ENCODE peak calls at places on chromosomes 3 and 15, in ten cellular contexts. One of them, this sample, is unnamed.

GRCh38 chr15:69755571-69756310 is 303.1 kb downstream of the RPLP1 start:
- ATAC-seq in HCT116: no peak
- ATAC-seq in IMR-90: no peak
- ATAC-seq in body of pancreas: no peak
- ATAC-seq in heart left ventricle: no peak
- ATAC-seq in upper lobe of left lung: no peak
- ATAC-seq in right lobe of liver: no peak
- ATAC-seq in K562: no peak
- ATAC-seq in A549: no peak
- ATAC-seq in GM12878: peak
- ATAC-seq in this sample: no peak

GRCh38 chr3:58387650-58388546 is 45.7 kb downstream of the PDHB start:
- ATAC-seq in upper lobe of left lung: no peak
- ATAC-seq in A549: no peak
- ATAC-seq in right lobe of liver: peak
- ATAC-seq in IMR-90: no peak
- ATAC-seq in HCT116: no peak
- ATAC-seq in GM12878: no peak
- ATAC-seq in K562: no peak
- ATAC-seq in body of pancreas: no peak
- ATAC-seq in heart left ventricle: peak
- ATAC-seq in this sample: no peak

GRCh38 chr3:187858086-187858485 is 112.8 kb upstream of the BCL6 start:
- ATAC-seq in A549: no peak
- ATAC-seq in heart left ventricle: peak
- ATAC-seq in right lobe of liver: no peak
- ATAC-seq in upper lobe of left lung: no peak
- ATAC-seq in body of pancreas: no peak
- ATAC-seq in HCT116: no peak
- ATAC-seq in K562: no peak
- ATAC-seq in GM12878: no peak
- ATAC-seq in IMR-90: no peak
- ATAC-seq in this sample: no peak

GRCh38 chr3:67692621-67693020 is 38.2 kb upstream of the SUCLG2 start:
- ATAC-seq in body of pancreas: no peak
- ATAC-seq in GM12878: no peak
- ATAC-seq in HCT116: no peak
- ATAC-seq in upper lobe of left lung: no peak
- ATAC-seq in K562: no peak
- ATAC-seq in A549: no peak
- ATAC-seq in right lobe of liver: no peak
- ATAC-seq in IMR-90: peak
- ATAC-seq in heart left ventricle: no peak
- ATAC-seq in this sample: no peak

GRCh38 chr3:113514265-113514769 is 639 bp downstream of the SPICE1 start:
- ATAC-seq in HCT116: no peak
- ATAC-seq in body of pancreas: peak
- ATAC-seq in K562: peak
- ATAC-seq in upper lobe of left lung: no peak
- ATAC-seq in IMR-90: peak
- ATAC-seq in right lobe of liver: peak
- ATAC-seq in heart left ventricle: peak
- ATAC-seq in A549: no peak
- ATAC-seq in GM12878: peak
- ATAC-seq in this sample: peak

GRCh38 chr3:139534992-139535879 is 4.3 kb downstream of the RBP1 start:
- ATAC-seq in heart left ventricle: peak
- ATAC-seq in HCT116: peak
- ATAC-seq in right lobe of liver: peak
- ATAC-seq in IMR-90: peak
- ATAC-seq in body of pancreas: peak
- ATAC-seq in A549: no peak
- ATAC-seq in upper lobe of left lung: peak
- ATAC-seq in K562: peak
- ATAC-seq in GM12878: peak
- ATAC-seq in this sample: peak

GRCh38 chr3:196169836-196170240 is 41.4 kb downstream of the ZDHHC19 start:
- ATAC-seq in right lobe of liver: no peak
- ATAC-seq in A549: no peak
- ATAC-seq in K562: peak
- ATAC-seq in HCT116: no peak
- ATAC-seq in upper lobe of left lung: peak
- ATAC-seq in IMR-90: no peak
- ATAC-seq in body of pancreas: no peak
- ATAC-seq in GM12878: peak
- ATAC-seq in heart left ventricle: no peak
- ATAC-seq in this sample: no peak

GRCh38 chr3:100185847-100186246 is 71.5 kb upstream of the FILIP1L start:
- ATAC-seq in IMR-90: no peak
- ATAC-seq in right lobe of liver: no peak
- ATAC-seq in GM12878: no peak
- ATAC-seq in HCT116: peak
- ATAC-seq in body of pancreas: no peak
- ATAC-seq in upper lobe of left lung: no peak
- ATAC-seq in A549: peak
- ATAC-seq in heart left ventricle: peak
- ATAC-seq in K562: no peak
- ATAC-seq in this sample: no peak

GRCh38 chr3:10977864-10978510 is 14.6 kb upstream of the SLC6A1 start:
- ATAC-seq in body of pancreas: no peak
- ATAC-seq in heart left ventricle: no peak
- ATAC-seq in upper lobe of left lung: no peak
- ATAC-seq in right lobe of liver: no peak
- ATAC-seq in HCT116: no peak
- ATAC-seq in GM12878: no peak
- ATAC-seq in IMR-90: peak
- ATAC-seq in A549: no peak
- ATAC-seq in K562: no peak
- ATAC-seq in this sample: no peak

GRCh38 chr15:97904196-97904572 is 56.3 kb upstream of the ARRDC4 start:
- ATAC-seq in upper lobe of left lung: peak
- ATAC-seq in body of pancreas: peak
- ATAC-seq in IMR-90: peak
- ATAC-seq in A549: peak
- ATAC-seq in GM12878: no peak
- ATAC-seq in K562: peak
- ATAC-seq in HCT116: peak
- ATAC-seq in heart left ventricle: peak
- ATAC-seq in right lobe of liver: peak
- ATAC-seq in this sample: peak
- TF ChIP-seq POLR2A in upper lobe of left lung: no peak
- TF ChIP-seq POLR2A in body of pancreas: no peak
- TF ChIP-seq POLR2A in IMR-90: no peak
- TF ChIP-seq POLR2A in A549: no peak
- TF ChIP-seq POLR2A in GM12878: no peak
- TF ChIP-seq POLR2A in K562: no peak
- TF ChIP-seq POLR2A in HCT116: no peak
- TF ChIP-seq POLR2A in heart left ventricle: no peak
- TF ChIP-seq POLR2A in right lobe of liver: no peak
- TF ChIP-seq POLR2A in this sample: no peak

GRCh38 chr3:184230081-184230602 is 757 bp downstream of the VWA5B2 start:
- ATAC-seq in IMR-90: no peak
- ATAC-seq in GM12878: peak
- ATAC-seq in K562: peak
- ATAC-seq in HCT116: no peak
- ATAC-seq in A549: no peak
- ATAC-seq in heart left ventricle: no peak
- ATAC-seq in body of pancreas: peak
- ATAC-seq in upper lobe of left lung: no peak
- ATAC-seq in right lobe of liver: peak
- ATAC-seq in this sample: no peak

GRCh38 chr3:184227481-184227935 is 1.9 kb upstream of the VWA5B2 start:
- ATAC-seq in K562: peak
- ATAC-seq in heart left ventricle: peak
- ATAC-seq in upper lobe of left lung: no peak
- ATAC-seq in A549: no peak
- ATAC-seq in GM12878: peak
- ATAC-seq in HCT116: peak
- ATAC-seq in IMR-90: peak
- ATAC-seq in right lobe of liver: peak
- ATAC-seq in body of pancreas: no peak
- ATAC-seq in this sample: no peak

GRCh38 chr3:184228376-184229137 is 828 bp upstream of the VWA5B2 start:
- ATAC-seq in right lobe of liver: no peak
- ATAC-seq in A549: no peak
- ATAC-seq in heart left ventricle: no peak
- ATAC-seq in IMR-90: no peak
- ATAC-seq in HCT116: no peak
- ATAC-seq in upper lobe of left lung: no peak
- ATAC-seq in body of pancreas: no peak
- ATAC-seq in GM12878: no peak
- ATAC-seq in K562: no peak
- ATAC-seq in this sample: no peak

GRCh38 chr3:184230603-184231528 is 1.5 kb downstream of the VWA5B2 start:
- ATAC-seq in GM12878: no peak
- ATAC-seq in IMR-90: peak
- ATAC-seq in upper lobe of left lung: no peak
- ATAC-seq in right lobe of liver: no peak
- ATAC-seq in A549: no peak
- ATAC-seq in K562: no peak
- ATAC-seq in body of pancreas: peak
- ATAC-seq in HCT116: no peak
- ATAC-seq in heart left ventricle: no peak
- ATAC-seq in this sample: no peak

GRCh38 chr3:184229424-184230080 is at the start of gene VWA5B2:
- ATAC-seq in heart left ventricle: peak
- ATAC-seq in IMR-90: peak
- ATAC-seq in upper lobe of left lung: peak
- ATAC-seq in GM12878: peak
- ATAC-seq in HCT116: peak
- ATAC-seq in A549: peak
- ATAC-seq in body of pancreas: peak
- ATAC-seq in right lobe of liver: peak
- ATAC-seq in K562: peak
- ATAC-seq in this sample: peak
- TF ChIP-seq POLR2A in heart left ventricle: no peak
- TF ChIP-seq POLR2A in IMR-90: no peak
- TF ChIP-seq POLR2A in upper lobe of left lung: no peak
- TF ChIP-seq POLR2A in GM12878: no peak
- TF ChIP-seq POLR2A in HCT116: peak
- TF ChIP-seq POLR2A in A549: no peak
- TF ChIP-seq POLR2A in body of pancreas: peak
- TF ChIP-seq POLR2A in right lobe of liver: no peak
- TF ChIP-seq POLR2A in K562: no peak
- TF ChIP-seq POLR2A in this sample: no peak

DNA sequence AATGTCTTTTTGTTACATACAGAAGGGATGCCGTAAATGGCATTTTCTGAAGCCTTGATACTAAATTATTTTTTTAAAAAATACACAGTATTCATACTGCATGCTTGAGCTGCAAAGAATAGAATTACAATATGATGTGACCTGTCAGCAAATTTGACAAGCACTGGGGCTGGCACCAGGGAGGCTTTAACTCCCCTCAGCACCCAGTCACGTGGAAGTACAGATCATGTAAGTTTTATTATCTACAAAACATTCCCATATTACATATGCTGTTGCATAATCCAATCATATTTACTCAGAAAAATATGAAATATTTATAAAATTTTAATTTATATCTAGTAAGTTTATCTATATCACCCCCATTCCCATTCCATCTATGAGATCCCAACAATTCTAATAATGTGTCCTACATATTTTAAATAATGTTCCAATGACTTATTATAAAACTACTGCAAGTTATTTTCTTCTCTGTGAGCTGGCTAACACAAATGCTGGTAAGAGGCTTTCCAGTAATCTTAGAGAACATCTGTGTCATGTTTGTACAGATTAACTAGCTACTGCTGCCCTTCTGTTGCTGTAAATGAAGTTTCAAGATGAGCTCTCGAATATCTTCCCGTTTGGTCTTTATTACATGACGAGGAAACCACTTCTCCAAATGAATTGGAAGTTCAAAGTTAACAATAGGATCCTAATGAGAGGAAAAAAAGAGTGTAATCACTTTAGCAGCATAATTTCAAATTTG is 5.2 kb upstream of the IMPG2 start:
- ATAC-seq in K562: peak
- ATAC-seq in HCT116: no peak
- ATAC-seq in heart left ventricle: no peak
- ATAC-seq in GM12878: no peak
- ATAC-seq in IMR-90: no peak
- ATAC-seq in body of pancreas: no peak
- ATAC-seq in upper lobe of left lung: no peak
- ATAC-seq in A549: no peak
- ATAC-seq in right lobe of liver: no peak
- ATAC-seq in this sample: no peak
- TF ChIP-seq POLR2A in K562: no peak
- TF ChIP-seq POLR2A in HCT116: no peak
- TF ChIP-seq POLR2A in heart left ventricle: no peak
- TF ChIP-seq POLR2A in GM12878: no peak
- TF ChIP-seq POLR2A in IMR-90: no peak
- TF ChIP-seq POLR2A in body of pancreas: no peak
- TF ChIP-seq POLR2A in upper lobe of left lung: no peak
- TF ChIP-seq POLR2A in A549: no peak
- TF ChIP-seq POLR2A in right lobe of liver: no peak
- TF ChIP-seq POLR2A in this sample: no peak

GRCh38 chr15:48810414-48811324 is at the start of gene CEP152:
- ATAC-seq in right lobe of liver: peak
- ATAC-seq in heart left ventricle: peak
- ATAC-seq in A549: peak
- ATAC-seq in body of pancreas: peak
- ATAC-seq in HCT116: peak
- ATAC-seq in K562: peak
- ATAC-seq in upper lobe of left lung: peak
- ATAC-seq in IMR-90: peak
- ATAC-seq in GM12878: peak
- ATAC-seq in this sample: peak
- TF ChIP-seq POLR2A in right lobe of liver: no peak
- TF ChIP-seq POLR2A in heart left ventricle: peak
- TF ChIP-seq POLR2A in A549: peak
- TF ChIP-seq POLR2A in body of pancreas: peak
- TF ChIP-seq POLR2A in HCT116: peak
- TF ChIP-seq POLR2A in K562: peak
- TF ChIP-seq POLR2A in upper lobe of left lung: peak
- TF ChIP-seq POLR2A in IMR-90: no peak
- TF ChIP-seq POLR2A in GM12878: peak
- TF ChIP-seq POLR2A in this sample: no peak